ENCODE peak calls at places on chromosomes 16 and 17, in eight cellular contexts. X is heart right ventricle, F is prostate gland, V is transverse colon, R is mesendoderm, J is MM.1S, L is mesenchymal stem cell, S is ovary. M is an unnamed sample. For H3K4me1, the result is how much of the 10 kb centered on the place peaks cover.

GRCh38 chr17:15782809-15783208 is 50.7 kb downstream of the TBC1D26 start:
- DNase-seq in L (no peak), V (peak), F (no peak), X (peak), J (no peak), S (peak), R (no peak), M (peak)

GRCh38 chr16:86432691-86433090 is 77.6 kb upstream of the FOXF1 start:
- DNase-seq in L (peak), R (no peak), X (no peak), S (no peak), V (peak), J (no peak), F (no peak), M (no peak)

GRCh38 chr16:65725156-65725845 is 603.4 kb upstream of the CDH11 start:
- DNase-seq in R (no peak), F (no peak), L (no peak), X (no peak), V (no peak), S (peak), J (no peak), M (no peak)

GRCh38 chr17:38697061-38697820 is 7.8 kb upstream of the MLLT6 start:
- DNase-seq in F (no peak), V (no peak), S (no peak), X (no peak), R (no peak), L (no peak), J (peak), M (no peak)

GRCh38 chr17:3964203-3965122 is at the start of gene ATP2A3:
- DNase-seq in F (no peak), X (no peak), S (no peak), R (peak), L (peak), J (peak), V (peak), M (no peak)

GRCh38 chr17:39222151-39222550 is 3.6 kb downstream of the STAC2 start:
- DNase-seq in F (peak), R (no peak), V (no peak), J (no peak), L (no peak), S (no peak), X (no peak), M (no peak)

GRCh38 chr17:39677581-39678339 is 9.5 kb downstream of the PNMT start:
- DNase-seq in X (peak), L (no peak), S (no peak), V (no peak), R (no peak), J (no peak), F (no peak), M (peak)

GRCh38 chr17:62792122-62792800 is 15.9 kb downstream of the MARCHF10 start:
- DNase-seq in F (no peak), R (no peak), J (no peak), V (no peak), S (no peak), L (peak), X (no peak), M (no peak)

GRCh38 chr17:14323522-14323981 is 22.7 kb downstream of the HS3ST3B1 start:
- DNase-seq in J (no peak), R (peak), L (no peak), X (no peak), S (no peak), F (no peak), V (no peak), M (no peak)

GRCh38 chr16:75080205-75081029 is 36.2 kb downstream of the LDHD start:
- DNase-seq in J (no peak), V (no peak), F (no peak), S (no peak), X (no peak), R (no peak), L (peak), M (no peak)

GRCh38 chr16:52418206-52418605 is 128.7 kb downstream of the TOX3 start:
- DNase-seq in V (no peak), L (no peak), R (no peak), J (no peak), S (no peak), F (no peak), X (no peak), M (no peak)

GRCh38 chr17:47813077-47813476 is 8.5 kb downstream of the OSBPL7 start:
- DNase-seq in S (peak), V (no peak), X (no peak), R (no peak), F (no peak), L (no peak), J (no peak), M (peak)

GRCh38 chr17:16342979-16343378 is 10.3 kb downstream of the CENPV start:
- DNase-seq in J (no peak), R (no peak), V (no peak), F (no peak), X (no peak), S (no peak), L (peak), M (no peak)

GRCh38 chr16:85227924-85228462 is 115.7 kb upstream of the CIBAR2 start:
- DNase-seq in J (no peak), R (peak), L (peak), X (no peak), S (no peak), F (no peak), V (no peak), M (peak)

GRCh38 chr16:71432906-71433305 is 8.9 kb downstream of the TLE7 start:
- DNase-seq in V (no peak), R (no peak), J (no peak), X (no peak), F (no peak), S (no peak), L (no peak), M (peak)

GRCh38 chr16:2779978-2780898 is 3.2 kb upstream of the ELOB start:
- DNase-seq in X (no peak), F (no peak), S (no peak), R (no peak), V (peak), L (no peak), J (no peak), M (peak)

GRCh38 chr17:45092932-45093430 is 31.9 kb downstream of the NMT1 start:
- DNase-seq in R (peak), V (peak), J (no peak), S (peak), X (peak), F (peak), L (peak), M (peak)

GRCh38 chr16:84054916-84055315 is 12.3 kb upstream of the SLC38A8 start:
- DNase-seq in F (no peak), X (no peak), J (no peak), R (peak), S (peak), L (no peak), V (no peak), M (peak)

GRCh38 chr16:8330761-8331160 is 259.6 kb downstream of the TMEM114 start:
- DNase-seq in S (no peak), R (no peak), F (no peak), V (no peak), J (no peak), X (no peak), L (no peak), M (no peak)

GRCh38 chr17:30376621-30377452 is 1.9 kb upstream of the CPD start:
- DNase-seq in J (peak), X (peak), F (peak), L (peak), R (peak), S (peak), V (no peak), M (no peak)

GRCh38 chr16:48591976-48592375 is 18.0 kb downstream of the N4BP1 start:
- DNase-seq in R (no peak), J (no peak), S (no peak), X (peak), V (no peak), L (no peak), F (no peak), M (no peak)

GRCh38 chr16:15856217-15856616 is 611 bp downstream of the MYH11 start:
- DNase-seq in J (no peak), X (no peak), V (no peak), R (no peak), F (no peak), L (no peak), S (no peak), M (no peak)

GRCh38 chr17:83198366-83199341 is 119.2 kb downstream of the METRNL start:
- DNase-seq in X (no peak), F (no peak), R (no peak), V (no peak), S (peak), L (no peak), J (peak), M (peak)
- H3K4me3 ChIP-seq in X (no peak), F (no peak), R (no peak), V (no peak), S (no peak), L (no peak), J (peak), M (no peak)

GRCh38 chr16:14105976-14106375 is 34.9 kb downstream of the MRTFB start:
- DNase-seq in L (no peak), R (no peak), X (no peak), S (no peak), V (no peak), J (no peak), F (no peak), M (no peak)

GRCh38 chr16:14100825-14101224 is 29.7 kb downstream of the MRTFB start:
- DNase-seq in S (no peak), L (no peak), X (no peak), J (no peak), R (no peak), V (no peak), F (no peak), M (no peak)

GRCh38 chr16:14101415-14101814 is 30.3 kb downstream of the MRTFB start:
- DNase-seq in V (no peak), L (no peak), X (no peak), J (peak), R (no peak), F (no peak), S (no peak), M (no peak)

GRCh38 chr16:14104066-14104465 is 32.9 kb downstream of the MRTFB start:
- DNase-seq in R (no peak), V (no peak), L (no peak), J (no peak), S (no peak), F (no peak), X (no peak), M (no peak)

GRCh38 chr16:14102925-14103720 is 32.0 kb downstream of the MRTFB start:
- DNase-seq in J (no peak), V (no peak), F (no peak), S (no peak), L (no peak), X (no peak), R (no peak), M (no peak)
- H3K4me1 ChIP-seq in J (under half), V (under half), F (under half), S (under half), L (under half), X (half or more), R (under half), M (under half)

GRCh38 chr17:34885076-34885475 is 76.2 kb downstream of the CCT6B start:
- DNase-seq in L (no peak), S (no peak), X (no peak), V (no peak), J (no peak), F (no peak), R (no peak), M (no peak)
- H3K4me3 ChIP-seq in L (no peak), S (no peak), X (no peak), V (no peak), J (no peak), F (no peak), R (no peak), M (no peak)

DNA sequence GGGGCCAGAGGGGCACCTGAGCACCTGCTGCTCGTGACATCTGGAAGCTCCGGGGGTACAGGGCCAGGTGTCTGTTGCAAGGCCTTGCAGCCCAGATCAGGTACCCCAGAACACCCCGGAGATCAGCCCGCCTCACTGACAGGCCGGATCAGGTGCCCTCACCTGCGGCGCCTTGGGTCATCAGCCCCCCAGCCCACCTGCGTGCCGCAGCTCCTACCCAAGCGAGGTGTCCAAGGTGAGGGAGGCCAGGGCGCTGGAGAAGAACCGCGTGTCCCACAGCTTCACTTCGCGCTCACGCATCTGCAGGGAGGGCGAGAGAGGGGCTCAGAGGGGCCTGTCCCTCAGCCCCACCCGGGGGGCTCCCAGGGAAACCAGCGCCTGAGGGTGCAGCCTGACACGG is 16.1 kb downstream of the VASN start:
- DNase-seq in V (no peak), J (no peak), S (no peak), L (no peak), X (no peak), R (no peak), F (no peak), M (no peak)
- H3K4me1 ChIP-seq in V (under half), J (under half), S (under half), L (half or more), X (half or more), R (under half), F (under half), M (under half)

GRCh38 chr17:81097134-81097942 is 62.4 kb downstream of the BAIAP2 start:
- DNase-seq in R (peak), L (peak), V (peak), X (peak), F (peak), S (peak), J (no peak), M (peak)
- H3K4me3 ChIP-seq in R (no peak), L (peak), V (no peak), X (no peak), F (no peak), S (peak), J (no peak), M (no peak)

GRCh38 chr16:28495098-28495793 is 803 bp downstream of the APOBR start:
- DNase-seq in X (no peak), L (no peak), J (no peak), F (no peak), R (no peak), V (peak), S (no peak), M (no peak)

GRCh38 chr16:28491080-28491969 is 549 bp downstream of the CLN3 start:
- DNase-seq in R (peak), X (peak), L (peak), J (peak), V (peak), S (peak), F (peak), M (no peak)

GRCh38 chr16:28491970-28492474 is at the start of gene CLN3:
- DNase-seq in L (peak), S (peak), X (peak), V (peak), R (peak), J (peak), F (peak), M (peak)

GRCh38 chr16:28494141-28494851 is at the start of gene APOBR:
- DNase-seq in X (peak), S (no peak), L (no peak), R (no peak), J (peak), V (peak), F (no peak), M (peak)

GRCh38 chr16:28492511-28492910 is 637 bp upstream of the CLN3 start:
- DNase-seq in R (no peak), X (no peak), J (no peak), V (no peak), F (no peak), L (no peak), S (no peak), M (no peak)
- H3K4me1 ChIP-seq in R (under half), X (under half), J (under half), V (under half), F (under half), L (under half), S (under half), M (under half)

DNA sequence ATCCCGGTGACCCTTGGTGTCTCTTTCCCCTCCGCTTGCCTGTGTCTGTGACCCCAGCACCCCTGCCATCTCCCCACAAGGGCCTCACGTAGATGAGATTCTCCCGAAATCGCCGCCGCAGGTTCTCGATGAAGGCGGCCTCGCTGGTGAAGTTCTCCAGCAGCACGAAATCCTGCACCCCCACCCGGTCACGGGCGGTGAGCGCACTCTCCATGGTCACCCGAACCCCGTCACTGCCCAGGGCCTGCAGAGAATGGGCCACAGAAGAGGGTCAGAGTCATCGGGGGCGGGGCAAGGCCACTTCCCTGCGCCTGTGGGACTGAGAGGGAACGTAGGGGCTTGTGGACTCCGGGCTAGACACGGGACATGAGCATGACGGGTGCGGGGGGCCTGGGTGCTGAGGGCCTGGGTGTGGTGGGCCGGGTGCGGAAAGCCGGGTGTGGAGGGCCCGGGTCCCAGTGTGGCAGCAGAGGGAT is 8.4 kb downstream of the MYO1C start:
- DNase-seq in L (no peak), V (no peak), X (no peak), S (peak), J (no peak), F (no peak), R (no peak), M (no peak)
- H3K4me3 ChIP-seq in L (peak), V (no peak), X (no peak), S (no peak), J (no peak), F (no peak), R (no peak), M (no peak)

DNA sequence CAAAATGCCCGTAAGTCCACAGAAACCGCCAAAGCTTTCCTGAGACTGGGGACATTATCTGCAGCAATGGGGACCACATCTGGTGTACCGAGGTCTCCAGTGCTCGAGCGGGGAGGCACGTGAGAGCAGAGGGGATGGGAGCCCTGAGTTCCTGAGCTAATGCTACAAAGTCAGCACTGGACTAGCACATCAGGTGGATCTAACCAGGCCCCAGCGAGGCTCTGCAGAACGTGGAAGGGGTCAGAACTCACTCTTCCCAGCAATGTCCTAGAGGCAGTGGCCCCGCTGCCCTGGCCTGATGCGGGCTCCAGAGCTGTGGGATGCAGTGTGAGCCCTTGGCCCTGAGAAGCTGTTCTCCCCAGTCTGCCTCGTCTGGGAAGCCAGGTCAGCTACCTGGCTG is 39.9 kb upstream of the SLC38A10 start:
- DNase-seq in S (no peak), F (no peak), R (no peak), J (no peak), X (no peak), V (no peak), L (no peak), M (peak)
- H3K4me1 ChIP-seq in S (under half), F (under half), R (under half), J (under half), X (under half), V (under half), L (half or more), M (under half)

GRCh38 chr16:69444873-69445517 is 20.6 kb downstream of the CYB5B start:
- DNase-seq in J (no peak), F (no peak), L (peak), R (no peak), V (no peak), X (no peak), S (no peak), M (no peak)
- H3K4me3 ChIP-seq in J (no peak), F (no peak), L (peak), R (no peak), V (no peak), X (peak), S (peak), M (no peak)

GRCh38 chr17:17917394-17917793 is 54.8 kb downstream of the TOM1L2 start:
- DNase-seq in X (no peak), R (no peak), J (no peak), S (no peak), F (no peak), L (no peak), V (no peak), M (no peak)
- H3K4me1 ChIP-seq in X (half or more), R (under half), J (under half), S (under half), F (under half), L (under half), V (under half), M (under half)